ENCODE peak calls at places on chromosomes 7 and 10, in five cellular contexts. I is K562, Y is sigmoid colon, R is endothelial cell of umbilical vein, U is spleen. M is an unnamed sample.

GRCh38 chr7:28096713-28097112 is 83.9 kb downstream of the JAZF1 start:
- DNase-seq in U (no peak), I (peak; percentile 78), Y (peak; percentile 83), R (peak; percentile 71), M (peak; percentile 49)

GRCh38 chr7:18680576-18680975 is 185.0 kb downstream of the HDAC9 start:
- DNase-seq in R (no peak), U (no peak), I (no peak), Y (no peak), M (no peak)

GRCh38 chr7:129471402-129471827 is 30.9 kb upstream of the SMKR1 start:
- DNase-seq in Y (no peak), U (no peak), R (no peak), I (no peak), M (no peak)

GRCh38 chr7:2321020-2321419 is 6.8 kb upstream of the SNX8 start:
- DNase-seq in Y (no peak), U (no peak), R (no peak), I (no peak), M (no peak)

GRCh38 chr7:128869138-128869943 is 6.7 kb downstream of the ATP6V1F start:
- DNase-seq in I (no peak), U (peak; percentile 86), Y (peak; percentile 84), R (peak; percentile 41), M (peak; percentile 69)

GRCh38 chr10:110356628-110357245 is 52.0 kb upstream of the SMNDC1 start:
- DNase-seq in U (peak; percentile 92), R (no peak), I (peak; percentile 15), Y (no peak), M (peak; percentile 51)

GRCh38 chr7:117323877-117324699 is 1.2 kb upstream of the WNT2 start:
- DNase-seq in Y (peak; percentile 71), I (no peak), U (peak; percentile 81), R (peak; percentile 21), M (no peak)

GRCh38 chr7:157875230-157876179 is 538.7 kb downstream of the DNAJB6 start:
- DNase-seq in R (no peak), I (peak; percentile 66), U (peak; percentile 81), Y (no peak), M (peak; percentile 57)

GRCh38 chr7:97845622-97846203 is 26.5 kb downstream of the ASNS start:
- DNase-seq in Y (no peak), I (no peak), U (no peak), R (peak; percentile 36), M (no peak)

GRCh38 chr7:141128931-141129330 is 55.1 kb downstream of the TMEM178B start:
- DNase-seq in I (no peak), Y (no peak), R (no peak), U (no peak), M (no peak)

GRCh38 chr10:63628526-63629362 is 107.5 kb downstream of the REEP3 start:
- DNase-seq in I (peak; percentile 46), U (no peak), Y (peak; percentile 87), R (peak; percentile 91), M (peak; percentile 60)

GRCh38 chr10:89869757-89870156 is 168.4 kb downstream of the KIF20B start:
- DNase-seq in I (no peak), R (no peak), U (no peak), Y (no peak), M (no peak)

GRCh38 chr10:98383869-98384268 is 31.1 kb downstream of the PYROXD2 start:
- DNase-seq in Y (no peak), R (no peak), I (no peak), U (no peak), M (no peak)
- TF ChIP-seq POLR2AphosphoS5 in Y (no peak), R (no peak), I (no peak), U (no peak), M (no peak)

GRCh38 chr7:131605280-131605878 is 49.0 kb upstream of the PODXL start:
- DNase-seq in U (no peak), I (no peak), Y (no peak), R (no peak), M (no peak)
- H3K4me1 ChIP-seq in U (no peaks in the 10 kb centered on the region), I (peaks cover 4% of the 10 kb centered on the region), Y (no peaks in the 10 kb centered on the region), R (no peaks in the 10 kb centered on the region), M (no peaks in the 10 kb centered on the region)

GRCh38 chr10:9427208-9427607 is 1372.7 kb downstream of the GATA3 start:
- DNase-seq in I (no peak), U (no peak), R (no peak), Y (no peak), M (no peak)
- TF ChIP-seq POLR2AphosphoS5 in I (no peak), U (no peak), R (no peak), Y (no peak), M (no peak)

DNA sequence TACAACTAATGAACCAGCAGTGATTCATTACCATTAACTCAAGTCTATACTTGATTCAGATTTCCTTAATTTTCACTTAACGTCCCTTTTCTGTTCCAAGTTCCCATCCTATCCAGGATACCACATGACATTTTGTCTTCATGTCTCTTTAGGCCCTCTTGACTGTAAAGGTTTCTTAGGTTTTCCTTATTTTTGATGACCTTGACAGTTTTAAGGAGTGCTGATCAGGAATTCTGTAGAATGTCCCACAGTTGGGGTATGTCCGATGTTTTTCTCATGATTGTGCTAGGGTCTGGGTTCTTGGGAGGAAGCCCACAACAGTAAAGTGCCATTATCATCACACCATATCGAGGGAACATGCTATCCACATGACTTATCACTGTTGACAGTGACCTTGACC is 162.7 kb downstream of the PTPN20 start:
- DNase-seq in Y (no peak), R (no peak), I (no peak), U (no peak), M (no peak)
- H3K4me1 ChIP-seq in Y (no peaks in the 10 kb centered on the region), R (no peaks in the 10 kb centered on the region), I (no peaks in the 10 kb centered on the region), U (no peaks in the 10 kb centered on the region), M (no peaks in the 10 kb centered on the region)

DNA sequence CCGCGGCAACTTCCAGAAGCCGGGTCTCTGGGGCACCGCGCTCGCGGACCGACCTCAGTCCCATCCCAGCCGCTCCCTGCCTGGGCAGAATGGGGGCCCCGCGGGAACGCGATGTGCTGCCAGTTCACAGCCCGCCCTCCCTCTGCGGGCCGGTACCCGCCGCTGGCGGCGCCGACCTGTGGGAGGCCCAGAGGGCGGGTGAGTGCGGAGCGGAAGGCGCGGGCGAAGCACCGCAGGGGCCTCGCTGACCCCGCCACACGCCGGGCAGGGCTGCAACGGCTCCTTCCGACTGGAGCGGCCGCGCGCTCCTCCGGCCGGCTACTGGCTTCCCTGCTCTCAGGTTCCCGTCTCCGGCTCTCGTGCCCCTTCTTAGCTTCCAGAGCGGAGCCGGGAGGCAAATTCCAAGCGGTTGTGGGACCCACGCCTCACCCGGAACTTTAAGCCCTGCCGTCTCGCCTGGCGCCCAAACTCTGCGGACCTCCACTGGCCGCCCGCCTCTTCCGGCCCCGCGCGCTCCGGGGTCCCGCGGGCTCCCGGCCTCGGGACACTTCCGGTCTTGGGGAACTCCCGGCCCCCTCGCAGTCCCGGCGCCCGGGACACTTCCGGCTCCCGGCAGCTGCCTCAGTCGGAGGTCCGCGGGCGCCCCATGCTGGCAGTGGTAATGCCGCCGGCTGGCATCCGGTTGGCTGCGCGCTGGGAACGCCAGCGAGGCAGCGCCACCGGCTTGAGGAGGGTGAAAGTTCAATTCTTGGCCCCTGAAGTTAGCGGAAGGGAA is at the start of gene CYREN:
- DNase-seq in I (peak; percentile 98), U (peak; percentile 99), R (peak; percentile 92), Y (peak; percentile 97), M (peak; percentile 96)
- TF ChIP-seq POLR2AphosphoS5 in I (peak; percentile 93), U (peak; percentile 91), R (peak; percentile 78), Y (peak; percentile 82), M (peak; percentile 56)

DNA sequence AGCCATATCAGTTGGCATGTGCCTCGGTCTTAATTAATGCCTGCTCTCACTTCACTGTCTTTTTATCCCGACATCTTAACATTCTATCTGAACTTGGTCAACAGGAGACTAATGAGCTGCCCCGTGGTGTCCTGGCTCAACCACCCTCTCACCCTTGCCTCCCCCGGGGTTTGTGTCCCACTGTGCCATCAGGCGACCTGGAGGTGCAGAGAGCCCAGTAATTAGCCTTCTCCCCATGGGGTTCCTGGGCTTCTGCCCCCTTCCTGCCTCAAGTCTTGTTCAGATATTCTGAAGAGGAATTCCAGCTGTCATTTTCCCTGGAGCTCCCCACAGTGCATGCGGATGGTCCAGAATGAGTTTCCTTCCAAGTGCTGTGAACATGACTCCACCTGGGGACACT is 10.1 kb upstream of the JAKMIP3 start:
- DNase-seq in U (peak; percentile 37), I (no peak), Y (no peak), R (no peak), M (no peak)
- H3K4me1 ChIP-seq in U (no peaks in the 10 kb centered on the region), I (no peaks in the 10 kb centered on the region), Y (no peaks in the 10 kb centered on the region), R (no peaks in the 10 kb centered on the region), M (no peaks in the 10 kb centered on the region)

GRCh38 chr7:121519548-121520521 is 123.7 kb upstream of the FAM3C start:
- DNase-seq in I (no peak), R (no peak), Y (peak; percentile 70), U (no peak), M (no peak)

GRCh38 chr7:121530251-121531174 is 134.4 kb upstream of the FAM3C start:
- DNase-seq in U (no peak), R (peak; percentile 84), I (no peak), Y (no peak), M (peak; percentile 26)

GRCh38 chr7:121521681-121522405 is 125.7 kb upstream of the FAM3C start:
- DNase-seq in Y (no peak), R (peak; percentile 32), I (no peak), U (no peak), M (no peak)

GRCh38 chr7:121529003-121529402 is 132.9 kb upstream of the FAM3C start:
- DNase-seq in Y (no peak), R (no peak), I (no peak), U (no peak), M (no peak)

DNA sequence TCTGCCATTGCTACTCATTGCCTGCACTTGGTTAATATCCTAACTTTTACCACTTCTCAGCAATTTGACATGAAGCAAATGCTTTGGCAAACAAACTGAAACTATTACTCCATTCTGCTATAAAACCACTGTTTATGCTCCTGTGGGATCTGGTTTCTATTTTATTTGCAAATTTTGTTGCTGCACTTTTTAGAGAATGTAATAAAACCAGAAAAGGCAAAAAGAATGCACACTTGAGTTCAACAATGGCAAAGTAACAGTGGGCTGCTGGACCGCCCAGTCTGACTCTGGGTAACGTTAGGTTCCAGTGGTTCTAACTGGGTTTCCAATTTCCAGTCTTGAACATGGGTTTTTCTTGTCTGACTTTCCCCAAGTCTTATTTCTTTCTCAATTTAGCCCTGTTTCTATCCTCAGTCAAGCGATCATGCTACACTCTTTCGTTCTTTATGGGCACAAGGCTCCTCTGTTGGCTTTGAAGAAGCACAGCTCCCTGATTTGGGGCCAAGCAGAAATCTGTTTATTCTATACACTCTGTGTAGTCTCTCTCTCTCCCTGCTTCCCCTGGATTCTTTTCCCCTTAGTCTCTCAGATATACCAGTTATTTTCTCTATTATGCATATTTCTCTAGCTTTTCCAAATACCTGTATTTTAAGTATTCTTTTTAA is 129.2 kb upstream of the FAM3C start:
- DNase-seq in R (no peak), Y (peak; percentile 66), I (no peak), U (no peak), M (no peak)
- TF ChIP-seq POLR2AphosphoS5 in R (no peak), Y (peak; percentile 65), I (no peak), U (no peak), M (no peak)

GRCh38 chr10:59870152-59870551 is 36.2 kb downstream of the CCDC6 start:
- DNase-seq in I (no peak), U (no peak), Y (no peak), R (no peak), M (no peak)
- H3K4me1 ChIP-seq in I (peaks cover 3% of the 10 kb centered on the region), U (peaks cover 35% of the 10 kb centered on the region), Y (no peaks in the 10 kb centered on the region), R (no peaks in the 10 kb centered on the region), M (peaks cover 44% of the 10 kb centered on the region)

GRCh38 chr7:16905300-16906044 is 23.7 kb upstream of the AGR3 start:
- DNase-seq in I (no peak), R (peak; percentile 37), U (no peak), Y (no peak), M (no peak)
- TF ChIP-seq POLR2AphosphoS5 in I (no peak), R (no peak), U (no peak), Y (no peak), M (no peak)